ENCODE peak calls at places on chromosomes 13 and 19, in four cellular contexts. X, R, P and M are unnamed samples.

GRCh38 chr19:31220540-31220939 is 128.7 kb downstream of the TSHZ3 start:
- DNase-seq in P (no peak), X (no peak), R (no peak), M (no peak)

GRCh38 chr19:54029930-54030490 is 33.7 kb downstream of the VSTM1 start:
- DNase-seq in P (peak), X (peak), R (peak), M (peak)

GRCh38 chr19:3479177-3479818 is 1.0 kb downstream of the SMIM24 start:
- DNase-seq in R (no peak), P (no peak), X (no peak), M (peak)

GRCh38 chr13:20848944-20849343 is 53.6 kb downstream of the XPO4 start:
- DNase-seq in R (no peak), X (no peak), P (no peak), M (no peak)

GRCh38 chr13:105365831-105366230 is 1169.6 kb downstream of the EFNB2 start:
- DNase-seq in R (no peak), P (no peak), X (no peak), M (no peak)

GRCh38 chr13:31145417-31145816 is 16.3 kb downstream of the HSPH1 start:
- DNase-seq in X (no peak), R (no peak), P (no peak), M (no peak)

GRCh38 chr19:8965887-8966286 is 44.3 kb downstream of the MUC16 start:
- DNase-seq in P (no peak), R (no peak), X (no peak), M (no peak)

GRCh38 chr19:45643024-45643926 is 4.1 kb upstream of the EML2 start:
- DNase-seq in R (peak), P (peak), X (peak), M (peak)

GRCh38 chr19:18006895-18007604 is 920 bp upstream of the ARRDC2 start:
- DNase-seq in R (peak), P (peak), X (peak), M (peak)

GRCh38 chr19:750640-751423 is at the start of gene MISP:
- DNase-seq in P (no peak), R (peak), X (peak), M (peak)

GRCh38 chr13:71054358-71054757 is 812.6 kb downstream of the DACH1 start:
- DNase-seq in R (no peak), X (no peak), P (no peak), M (no peak)

GRCh38 chr13:111043575-111043982 is 71.5 kb upstream of the ARHGEF7 start:
- DNase-seq in X (peak), P (no peak), R (peak), M (no peak)

GRCh38 chr19:57566396-57567256 is 7.0 kb upstream of the ZNF550 start:
- DNase-seq in R (no peak), P (no peak), X (no peak), M (peak)

GRCh38 chr13:41934120-41934519 is 26.8 kb downstream of the VWA8 start:
- DNase-seq in P (no peak), R (no peak), X (no peak), M (no peak)

GRCh38 chr13:26475176-26476110 is 82.0 kb upstream of the WASF3 start:
- DNase-seq in P (no peak), R (no peak), X (no peak), M (no peak)

GRCh38 chr19:56707821-56708220 is 36.3 kb upstream of the ZNF835 start:
- DNase-seq in X (no peak), P (no peak), R (no peak), M (no peak)

GRCh38 chr19:47019431-47020041 is at the start of gene NPAS1:
- DNase-seq in P (no peak), R (no peak), X (no peak), M (peak)

GRCh38 chr19:16309653-16310052 is 15.0 kb upstream of the KLF2 start:
- DNase-seq in P (no peak), R (no peak), X (no peak), M (no peak)

GRCh38 chr19:48292798-48293197 is 22.9 kb downstream of the ZNF114 start:
- DNase-seq in R (no peak), P (no peak), X (no peak), M (no peak)

GRCh38 chr19:29418106-29418684 is 107.6 kb upstream of the VSTM2B start:
- DNase-seq in P (no peak), R (no peak), X (no peak), M (no peak)

GRCh38 chr19:6065685-6066365 is 44.5 kb downstream of the RFX2 start:
- DNase-seq in R (peak), X (no peak), P (no peak), M (peak)

GRCh38 chr19:13401388-13401787 is 104.9 kb downstream of the CACNA1A start:
- DNase-seq in P (no peak), X (no peak), R (no peak), M (no peak)

GRCh38 chr13:61685683-61686013 is 270.0 kb upstream of the PCDH20 start:
- DNase-seq in X (no peak), R (no peak), P (peak), M (peak)

GRCh38 chr13:114285166-114285808 is 3.9 kb downstream of the UPF3A start:
- DNase-seq in X (no peak), P (no peak), R (no peak), M (no peak)

GRCh38 chr13:72620874-72621273 is 106.6 kb downstream of the MZT1 start:
- DNase-seq in P (no peak), R (no peak), X (no peak), M (no peak)

GRCh38 chr13:98599502-98600328 is 22.8 kb upstream of the STK24 start:
- DNase-seq in P (peak), R (no peak), X (no peak), M (no peak)

GRCh38 chr13:29479716-29480492 is 115.6 kb downstream of the SLC7A1 start:
- DNase-seq in P (no peak), X (no peak), R (no peak), M (no peak)

GRCh38 chr19:44658069-44658727 is 13.1 kb upstream of the CEACAM19 start:
- DNase-seq in P (no peak), X (no peak), R (no peak), M (no peak)

GRCh38 chr19:6663236-6664187 is 6.4 kb downstream of the TNFSF14 start:
- DNase-seq in R (no peak), X (no peak), P (no peak), M (no peak)

GRCh38 chr19:29872224-29872731 is 60.5 kb downstream of the CCNE1 start:
- DNase-seq in X (no peak), P (peak), R (no peak), M (peak)

GRCh38 chr13:24911135-24911524 is 147.2 kb downstream of the RNF17 start:
- DNase-seq in P (no peak), R (no peak), X (no peak), M (no peak)

GRCh38 chr13:41315466-41316047 is 4.5 kb downstream of the NAA16 start:
- DNase-seq in R (no peak), X (no peak), P (no peak), M (no peak)

GRCh38 chr13:58406545-58406944 is 775.0 kb downstream of the PCDH17 start:
- DNase-seq in P (no peak), X (no peak), R (no peak), M (no peak)

GRCh38 chr13:43205421-43205820 is 182.0 kb downstream of the DNAJC15 start:
- DNase-seq in X (no peak), P (no peak), R (no peak), M (no peak)

GRCh38 chr19:44626067-44626624 is 12.8 kb downstream of the IGSF23 start:
- DNase-seq in P (no peak), X (peak), R (no peak), M (peak)

GRCh38 chr19:3769494-3769893 is 2.5 kb downstream of the RAX2 start:
- DNase-seq in R (no peak), X (no peak), P (no peak), M (no peak)

GRCh38 chr13:113361406-113361805 is 2.5 kb downstream of the GRTP1 start:
- DNase-seq in R (no peak), X (no peak), P (no peak), M (no peak)